ENCODE peak calls at places on chromosome 15, in seven cellular contexts. One of them, this sample, is unnamed.

GRCh38 chr15:92391640-92392039 is 2.0 kb upstream of the ST8SIA2 start:
- DNase-seq in GM12878: no peak
- DNase-seq in heart right ventricle: no peak
- DNase-seq in A549: peak
- DNase-seq in hepatocyte: peak
- DNase-seq in Peyer's patch: no peak
- DNase-seq in HCT116: peak
- DNase-seq in this sample: no peak

GRCh38 chr15:62469478-62469873 is 304.4 kb upstream of the C2CD4B start:
- DNase-seq in HCT116: no peak
- DNase-seq in heart right ventricle: no peak
- DNase-seq in GM12878: no peak
- DNase-seq in Peyer's patch: no peak
- DNase-seq in hepatocyte: no peak
- DNase-seq in A549: no peak
- DNase-seq in this sample: no peak

GRCh38 chr15:77059761-77060345 is 11.1 kb downstream of the TSPAN3 start:
- DNase-seq in A549: no peak
- DNase-seq in Peyer's patch: no peak
- DNase-seq in heart right ventricle: no peak
- DNase-seq in GM12878: peak
- DNase-seq in HCT116: no peak
- DNase-seq in hepatocyte: no peak
- DNase-seq in this sample: no peak

GRCh38 chr15:40313531-40314398 is 6.0 kb upstream of the PLCB2 start:
- DNase-seq in Peyer's patch: peak
- DNase-seq in A549: no peak
- DNase-seq in GM12878: no peak
- DNase-seq in HCT116: no peak
- DNase-seq in hepatocyte: peak
- DNase-seq in heart right ventricle: no peak
- DNase-seq in this sample: peak

GRCh38 chr15:84572231-84572630 is 28.6 kb upstream of the ZSCAN2 start:
- DNase-seq in hepatocyte: no peak
- DNase-seq in heart right ventricle: no peak
- DNase-seq in A549: no peak
- DNase-seq in Peyer's patch: no peak
- DNase-seq in GM12878: no peak
- DNase-seq in HCT116: no peak
- DNase-seq in this sample: no peak

GRCh38 chr15:91553455-91553854 is 300.1 kb upstream of the SLCO3A1 start:
- DNase-seq in HCT116: no peak
- DNase-seq in GM12878: no peak
- DNase-seq in heart right ventricle: no peak
- DNase-seq in hepatocyte: no peak
- DNase-seq in A549: no peak
- DNase-seq in Peyer's patch: no peak
- DNase-seq in this sample: no peak

GRCh38 chr15:57626713-57627440 is 35.2 kb downstream of the MYZAP start:
- DNase-seq in A549: no peak
- DNase-seq in HCT116: no peak
- DNase-seq in GM12878: no peak
- DNase-seq in heart right ventricle: peak
- DNase-seq in Peyer's patch: no peak
- DNase-seq in hepatocyte: no peak
- DNase-seq in this sample: no peak

GRCh38 chr15:98719169-98719515 is 70.8 kb downstream of the IGF1R start:
- DNase-seq in hepatocyte: no peak
- DNase-seq in Peyer's patch: no peak
- DNase-seq in heart right ventricle: no peak
- DNase-seq in HCT116: no peak
- DNase-seq in A549: no peak
- DNase-seq in GM12878: no peak
- DNase-seq in this sample: no peak

GRCh38 chr15:68525815-68526214 is 53.0 kb upstream of the CORO2B start:
- DNase-seq in Peyer's patch: no peak
- DNase-seq in heart right ventricle: no peak
- DNase-seq in GM12878: no peak
- DNase-seq in A549: no peak
- DNase-seq in hepatocyte: no peak
- DNase-seq in HCT116: no peak
- DNase-seq in this sample: no peak

GRCh38 chr15:67803996-67804843 is 21.1 kb upstream of the SKOR1 start:
- DNase-seq in hepatocyte: no peak
- DNase-seq in GM12878: no peak
- DNase-seq in Peyer's patch: no peak
- DNase-seq in A549: no peak
- DNase-seq in heart right ventricle: no peak
- DNase-seq in HCT116: no peak
- DNase-seq in this sample: no peak

GRCh38 chr15:89333959-89334509 is 590 bp downstream of the POLG start:
- DNase-seq in heart right ventricle: no peak
- DNase-seq in GM12878: no peak
- DNase-seq in Peyer's patch: no peak
- DNase-seq in HCT116: no peak
- DNase-seq in A549: no peak
- DNase-seq in hepatocyte: no peak
- DNase-seq in this sample: no peak

GRCh38 chr15:29571728-29572454 is 250.4 kb downstream of the TJP1 start:
- DNase-seq in A549: peak
- DNase-seq in GM12878: no peak
- DNase-seq in heart right ventricle: no peak
- DNase-seq in hepatocyte: peak
- DNase-seq in HCT116: no peak
- DNase-seq in Peyer's patch: no peak
- DNase-seq in this sample: peak

GRCh38 chr15:98952381-98952803 is 55.2 kb downstream of the PGPEP1L start:
- DNase-seq in hepatocyte: no peak
- DNase-seq in HCT116: no peak
- DNase-seq in GM12878: peak
- DNase-seq in A549: no peak
- DNase-seq in Peyer's patch: no peak
- DNase-seq in heart right ventricle: no peak
- DNase-seq in this sample: no peak

GRCh38 chr15:76286231-76286879 is 24.9 kb downstream of the ETFA start:
- DNase-seq in GM12878: peak
- DNase-seq in hepatocyte: no peak
- DNase-seq in HCT116: no peak
- DNase-seq in A549: no peak
- DNase-seq in heart right ventricle: no peak
- DNase-seq in Peyer's patch: no peak
- DNase-seq in this sample: no peak

GRCh38 chr15:70818580-70818979 is 35.4 kb downstream of the LARP6 start:
- DNase-seq in GM12878: no peak
- DNase-seq in hepatocyte: no peak
- DNase-seq in heart right ventricle: no peak
- DNase-seq in A549: no peak
- DNase-seq in Peyer's patch: no peak
- DNase-seq in HCT116: no peak
- DNase-seq in this sample: no peak

GRCh38 chr15:59208850-59209249 is 2.2 kb downstream of the LDHAL6B start:
- DNase-seq in heart right ventricle: no peak
- DNase-seq in GM12878: no peak
- DNase-seq in Peyer's patch: no peak
- DNase-seq in A549: no peak
- DNase-seq in HCT116: no peak
- DNase-seq in hepatocyte: no peak
- DNase-seq in this sample: no peak

GRCh38 chr15:52760562-52760961 is 29.6 kb downstream of the ONECUT1 start:
- DNase-seq in A549: no peak
- DNase-seq in HCT116: no peak
- DNase-seq in Peyer's patch: no peak
- DNase-seq in GM12878: no peak
- DNase-seq in heart right ventricle: no peak
- DNase-seq in hepatocyte: no peak
- DNase-seq in this sample: no peak

GRCh38 chr15:88543065-88543776 is 3.3 kb downstream of the DET1 start:
- DNase-seq in HCT116: no peak
- DNase-seq in Peyer's patch: no peak
- DNase-seq in heart right ventricle: no peak
- DNase-seq in GM12878: no peak
- DNase-seq in A549: no peak
- DNase-seq in hepatocyte: peak
- DNase-seq in this sample: no peak

GRCh38 chr15:48059786-48060185 is 61.0 kb upstream of the SLC24A5 start:
- DNase-seq in GM12878: no peak
- DNase-seq in HCT116: no peak
- DNase-seq in A549: no peak
- DNase-seq in hepatocyte: no peak
- DNase-seq in heart right ventricle: peak
- DNase-seq in Peyer's patch: no peak
- DNase-seq in this sample: no peak

GRCh38 chr15:22808240-22808639 is 21.8 kb downstream of the NIPA1 start:
- DNase-seq in GM12878: no peak
- DNase-seq in hepatocyte: no peak
- DNase-seq in Peyer's patch: peak
- DNase-seq in A549: no peak
- DNase-seq in heart right ventricle: no peak
- DNase-seq in HCT116: no peak
- DNase-seq in this sample: peak

GRCh38 chr15:91142097-91142744 is 42.2 kb downstream of the SV2B start:
- DNase-seq in A549: peak
- DNase-seq in HCT116: no peak
- DNase-seq in heart right ventricle: no peak
- DNase-seq in hepatocyte: no peak
- DNase-seq in Peyer's patch: no peak
- DNase-seq in GM12878: no peak
- DNase-seq in this sample: no peak

GRCh38 chr15:35279811-35280210 is 194.7 kb upstream of the NANOGP8 start:
- DNase-seq in hepatocyte: no peak
- DNase-seq in A549: no peak
- DNase-seq in HCT116: no peak
- DNase-seq in Peyer's patch: no peak
- DNase-seq in heart right ventricle: no peak
- DNase-seq in GM12878: no peak
- DNase-seq in this sample: no peak

GRCh38 chr15:35286721-35287120 is 201.6 kb upstream of the NANOGP8 start:
- DNase-seq in HCT116: no peak
- DNase-seq in hepatocyte: no peak
- DNase-seq in Peyer's patch: no peak
- DNase-seq in heart right ventricle: no peak
- DNase-seq in A549: no peak
- DNase-seq in GM12878: no peak
- DNase-seq in this sample: no peak

GRCh38 chr15:35282965-35283496 is 197.9 kb upstream of the NANOGP8 start:
- DNase-seq in HCT116: no peak
- DNase-seq in heart right ventricle: no peak
- DNase-seq in GM12878: no peak
- DNase-seq in hepatocyte: no peak
- DNase-seq in A549: no peak
- DNase-seq in Peyer's patch: no peak
- DNase-seq in this sample: no peak

GRCh38 chr15:35281515-35281914 is 196.4 kb upstream of the NANOGP8 start:
- DNase-seq in GM12878: no peak
- DNase-seq in hepatocyte: no peak
- DNase-seq in A549: no peak
- DNase-seq in Peyer's patch: no peak
- DNase-seq in heart right ventricle: no peak
- DNase-seq in HCT116: peak
- DNase-seq in this sample: no peak
- TF ChIP-seq CTCF in GM12878: no peak
- TF ChIP-seq CTCF in hepatocyte: no peak
- TF ChIP-seq CTCF in A549: no peak
- TF ChIP-seq CTCF in Peyer's patch: no peak
- TF ChIP-seq CTCF in heart right ventricle: no peak
- TF ChIP-seq CTCF in HCT116: no peak
- TF ChIP-seq CTCF in this sample: no peak

GRCh38 chr15:65384505-65384894 is 6.7 kb upstream of the IGDCC3 start:
- DNase-seq in HCT116: no peak
- DNase-seq in Peyer's patch: no peak
- DNase-seq in A549: no peak
- DNase-seq in heart right ventricle: no peak
- DNase-seq in GM12878: no peak
- DNase-seq in hepatocyte: no peak
- DNase-seq in this sample: no peak
- H3K27ac ChIP-seq in HCT116: peak
- H3K27ac ChIP-seq in Peyer's patch: no peak
- H3K27ac ChIP-seq in A549: no peak
- H3K27ac ChIP-seq in heart right ventricle: no peak
- H3K27ac ChIP-seq in GM12878: no peak
- H3K27ac ChIP-seq in hepatocyte: no peak
- H3K27ac ChIP-seq in this sample: no peak

GRCh38 chr15:74305687-74306086 is 61.8 kb downstream of the CYP11A1 start:
- DNase-seq in Peyer's patch: no peak
- DNase-seq in HCT116: no peak
- DNase-seq in GM12878: no peak
- DNase-seq in hepatocyte: no peak
- DNase-seq in heart right ventricle: no peak
- DNase-seq in A549: no peak
- DNase-seq in this sample: no peak
- H3K4me3 ChIP-seq in Peyer's patch: no peak
- H3K4me3 ChIP-seq in HCT116: no peak
- H3K4me3 ChIP-seq in GM12878: no peak
- H3K4me3 ChIP-seq in hepatocyte: no peak
- H3K4me3 ChIP-seq in heart right ventricle: no peak
- H3K4me3 ChIP-seq in A549: no peak
- H3K4me3 ChIP-seq in this sample: no peak

DNA sequence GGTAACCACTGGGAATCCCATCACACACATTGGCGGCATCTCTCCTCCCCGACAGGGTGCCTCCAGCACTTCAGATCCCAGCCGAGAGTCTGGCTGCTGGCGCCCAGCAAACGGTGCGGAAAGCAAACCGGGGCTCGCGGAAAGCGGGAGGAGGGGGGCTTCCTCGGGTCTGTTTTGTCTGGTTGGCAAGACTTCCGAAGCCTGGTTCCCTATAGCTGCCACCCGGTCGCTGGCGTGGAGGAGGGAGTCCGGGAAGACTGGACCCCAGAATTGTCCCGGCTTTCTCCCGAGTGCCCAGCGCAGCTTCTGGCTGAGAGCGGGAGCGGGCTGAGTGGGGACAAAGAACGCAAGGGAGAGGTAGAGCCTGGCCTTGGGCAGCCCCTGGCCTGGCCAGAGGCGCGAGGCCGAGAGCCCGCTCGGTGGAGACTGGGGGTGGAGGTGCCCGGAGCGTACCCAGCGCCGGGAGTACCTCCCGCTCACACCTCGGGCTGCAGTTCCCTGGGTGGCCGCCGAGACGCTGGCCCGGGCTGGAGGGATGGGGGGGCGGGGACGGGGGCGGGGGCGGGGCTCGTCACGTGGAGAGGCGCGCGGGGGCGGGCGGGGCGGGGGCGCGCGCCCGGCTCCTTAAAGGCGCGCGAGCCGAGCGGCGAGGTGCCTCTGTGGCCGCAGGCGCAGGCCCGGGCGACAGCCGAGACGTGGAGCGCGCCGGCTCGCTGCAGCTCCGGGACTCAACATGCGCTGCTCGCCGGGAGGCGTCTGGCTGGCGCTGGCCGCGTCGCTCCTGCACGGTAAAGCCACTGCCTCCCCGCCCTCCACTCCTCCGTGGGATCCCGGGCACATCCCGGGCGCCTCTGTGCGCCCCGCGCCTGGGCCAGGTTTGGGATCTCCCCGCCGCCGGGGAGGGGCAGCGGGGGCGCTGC is at the start of gene CHRNA7:
- DNase-seq in hepatocyte: peak
- DNase-seq in Peyer's patch: peak
- DNase-seq in A549: peak
- DNase-seq in HCT116: peak
- DNase-seq in heart right ventricle: peak
- DNase-seq in GM12878: no peak
- DNase-seq in this sample: peak
- TF ChIP-seq CTCF in hepatocyte: peak
- TF ChIP-seq CTCF in Peyer's patch: peak
- TF ChIP-seq CTCF in A549: no peak
- TF ChIP-seq CTCF in HCT116: peak
- TF ChIP-seq CTCF in heart right ventricle: peak
- TF ChIP-seq CTCF in GM12878: no peak
- TF ChIP-seq CTCF in this sample: peak